ENCODE peak calls at places on chromosomes 12 and 14, in seven cellular contexts. O, B, C, S, M, N and X are unnamed samples.

GRCh38 chr12:121214855-121215745 is 5.2 kb downstream of the P2RX4 start:
- DNase-seq in O (no peak), B (no peak), C (peak; percentile 77), S (no peak), M (no peak), N (no peak), X (no peak)

GRCh38 chr14:85233756-85234545 is 296.0 kb upstream of the FLRT2 start:
- DNase-seq in O (no peak), B (no peak), C (peak; percentile 86), S (no peak), M (peak; percentile 77), N (no peak), X (no peak)

GRCh38 chr14:81453166-81453766 is 53.1 kb upstream of the STON2 start:
- DNase-seq in O (peak; percentile 70), B (no peak), C (peak; percentile 48), S (peak; percentile 38), M (no peak), N (no peak), X (no peak)

GRCh38 chr12:1505576-1505975 is 88.8 kb downstream of the FBXL14 start:
- DNase-seq in O (no peak), B (no peak), C (no peak), S (no peak), M (peak; percentile 42), N (no peak), X (no peak)

GRCh38 chr12:131095826-131096680 is 142.3 kb downstream of the ADGRD1 start:
- DNase-seq in O (no peak), B (no peak), C (no peak), S (no peak), M (no peak), N (no peak), X (peak; percentile 38)

GRCh38 chr12:3087758-3088157 is 10.6 kb downstream of the TSPAN9 start:
- DNase-seq in O (no peak), B (no peak), C (no peak), S (no peak), M (no peak), N (no peak), X (no peak)

GRCh38 chr14:101219896-101220703 is 316.6 kb upstream of the RTL1 start:
- DNase-seq in O (no peak), B (no peak), C (no peak), S (no peak), M (no peak), N (no peak), X (peak; percentile 15)

GRCh38 chr12:58309806-58310205 is 368.4 kb downstream of the ATP23 start:
- DNase-seq in O (no peak), B (no peak), C (peak; percentile 61), S (no peak), M (no peak), N (no peak), X (no peak)

GRCh38 chr12:94832780-94833760 is 170.4 kb downstream of the NDUFA12 start:
- DNase-seq in O (peak; percentile 40), B (peak; percentile 13), C (no peak), S (no peak), M (no peak), N (no peak), X (no peak)

GRCh38 chr12:20370001-20370381 is 1.7 kb downstream of the PDE3A start:
- DNase-seq in O (peak; percentile 42), B (no peak), C (no peak), S (no peak), M (no peak), N (no peak), X (no peak)

GRCh38 chr14:96165493-96166474 is 38.9 kb upstream of the BDKRB2 start:
- DNase-seq in O (no peak), B (no peak), C (no peak), S (no peak), M (peak; percentile 30), N (no peak), X (no peak)

GRCh38 chr14:40870252-40870651 is 736.4 kb upstream of the LRFN5 start:
- DNase-seq in O (no peak), B (no peak), C (no peak), S (no peak), M (no peak), N (no peak), X (no peak)

GRCh38 chr14:97277711-97278110 is 480.5 kb downstream of the VRK1 start:
- DNase-seq in O (no peak), B (no peak), C (no peak), S (no peak), M (no peak), N (no peak), X (no peak)

GRCh38 chr14:29741909-29742401 is 185.7 kb downstream of the PRKD1 start:
- DNase-seq in O (peak; percentile 44), B (no peak), C (no peak), S (no peak), M (no peak), N (no peak), X (peak; percentile 68)

GRCh38 chr14:34018564-34019244 is 67.8 kb upstream of the EGLN3 start:
- DNase-seq in O (peak; percentile 62), B (no peak), C (no peak), S (no peak), M (no peak), N (no peak), X (no peak)

GRCh38 chr12:6553051-6553868 is 2.6 kb downstream of the IFFO1 start:
- DNase-seq in O (peak; percentile 68), B (no peak), C (no peak), S (no peak), M (no peak), N (peak; percentile 61), X (peak; percentile 88)

GRCh38 chr12:124774462-124775167 is 89.0 kb downstream of the SCARB1 start:
- DNase-seq in O (peak; percentile 63), B (no peak), C (peak; percentile 87), S (no peak), M (no peak), N (no peak), X (peak; percentile 85)

GRCh38 chr14:55913324-55914035 is 204.7 kb upstream of the PELI2 start:
- DNase-seq in O (peak; percentile 53), B (no peak), C (no peak), S (no peak), M (no peak), N (no peak), X (no peak)

GRCh38 chr14:90567991-90568390 is 171.2 kb downstream of the CALM1 start:
- DNase-seq in O (no peak), B (no peak), C (no peak), S (no peak), M (no peak), N (no peak), X (no peak)

GRCh38 chr12:47231456-47231855 is 151.7 kb upstream of the AMIGO2 start:
- DNase-seq in O (no peak), B (no peak), C (no peak), S (no peak), M (no peak), N (no peak), X (no peak)

GRCh38 chr14:103091041-103091882 is 3.3 kb upstream of the EXOC3L4 start:
- DNase-seq in O (no peak), B (peak; percentile 94), C (no peak), S (peak; percentile 94), M (no peak), N (peak; percentile 76), X (no peak)

GRCh38 chr14:86541969-86542368 is 1012.0 kb downstream of the FLRT2 start:
- DNase-seq in O (no peak), B (no peak), C (no peak), S (no peak), M (no peak), N (no peak), X (no peak)

GRCh38 chr14:101604935-101605767 is 43.9 kb downstream of the DIO3 start:
- DNase-seq in O (no peak), B (no peak), C (no peak), S (no peak), M (peak; percentile 51), N (no peak), X (no peak)

DNA sequence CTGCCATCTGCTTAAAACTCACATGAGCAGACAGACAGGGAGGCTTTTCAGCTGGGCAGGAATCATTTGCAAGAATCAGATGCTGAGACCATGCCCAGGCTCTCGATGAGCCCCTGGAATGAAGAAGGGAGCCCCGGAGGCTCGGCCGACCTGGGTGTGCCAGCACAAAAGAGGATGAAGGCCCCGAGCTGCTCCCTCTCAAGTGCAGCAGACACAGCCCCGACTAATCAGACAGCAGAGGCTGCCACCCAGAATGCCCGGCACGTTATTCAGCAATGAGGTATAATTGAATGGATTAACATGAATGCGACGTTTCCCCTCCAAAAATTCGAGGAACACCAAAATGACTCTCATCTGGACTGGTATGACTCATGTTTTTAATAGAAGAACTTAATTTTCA is 58.9 kb downstream of the BCL11B start:
- DNase-seq in O (no peak), B (no peak), C (no peak), S (no peak), M (no peak), N (no peak), X (no peak)
- H3K27ac ChIP-seq in O (no peak overlapping the region), B (no peak overlapping the region), C (no peak overlapping the region), S (no peak overlapping the region), M (no peak overlapping the region), N (no peak overlapping the region), X (no peak overlapping the region)

GRCh38 chr12:30188602-30189326 is 405.0 kb upstream of the TMTC1 start:
- DNase-seq in O (no peak), B (no peak), C (no peak), S (no peak), M (no peak), N (no peak), X (no peak)
- TF ChIP-seq CTCF in O (no peak), B (no peak), C (no peak), S (no peak), M (no peak), N (no peak), X (no peak)

GRCh38 chr12:57192920-57193319 is 23.7 kb upstream of the NXPH4 start:
- DNase-seq in O (no peak), B (peak; percentile 68), C (no peak), S (no peak), M (no peak), N (no peak), X (no peak)
- H3K36me3 ChIP-seq in O (peaks cover 4% of the 10 kb centered on the region), B (peaks cover 5% of the 10 kb centered on the region), C (no peaks in the 10 kb centered on the region), S (no peaks in the 10 kb centered on the region), M (peaks cover 14% of the 10 kb centered on the region), N (peaks cover 97% of the 10 kb centered on the region), X (peaks cover 100% of the 10 kb centered on the region)

GRCh38 chr12:32021346-32021773 is 62.1 kb downstream of the RESF1 start:
- DNase-seq in O (no peak), B (no peak), C (no peak), S (no peak), M (no peak), N (no peak), X (no peak)

GRCh38 chr12:32012249-32012785 is 53.1 kb downstream of the RESF1 start:
- DNase-seq in O (no peak), B (no peak), C (no peak), S (no peak), M (no peak), N (no peak), X (no peak)

DNA sequence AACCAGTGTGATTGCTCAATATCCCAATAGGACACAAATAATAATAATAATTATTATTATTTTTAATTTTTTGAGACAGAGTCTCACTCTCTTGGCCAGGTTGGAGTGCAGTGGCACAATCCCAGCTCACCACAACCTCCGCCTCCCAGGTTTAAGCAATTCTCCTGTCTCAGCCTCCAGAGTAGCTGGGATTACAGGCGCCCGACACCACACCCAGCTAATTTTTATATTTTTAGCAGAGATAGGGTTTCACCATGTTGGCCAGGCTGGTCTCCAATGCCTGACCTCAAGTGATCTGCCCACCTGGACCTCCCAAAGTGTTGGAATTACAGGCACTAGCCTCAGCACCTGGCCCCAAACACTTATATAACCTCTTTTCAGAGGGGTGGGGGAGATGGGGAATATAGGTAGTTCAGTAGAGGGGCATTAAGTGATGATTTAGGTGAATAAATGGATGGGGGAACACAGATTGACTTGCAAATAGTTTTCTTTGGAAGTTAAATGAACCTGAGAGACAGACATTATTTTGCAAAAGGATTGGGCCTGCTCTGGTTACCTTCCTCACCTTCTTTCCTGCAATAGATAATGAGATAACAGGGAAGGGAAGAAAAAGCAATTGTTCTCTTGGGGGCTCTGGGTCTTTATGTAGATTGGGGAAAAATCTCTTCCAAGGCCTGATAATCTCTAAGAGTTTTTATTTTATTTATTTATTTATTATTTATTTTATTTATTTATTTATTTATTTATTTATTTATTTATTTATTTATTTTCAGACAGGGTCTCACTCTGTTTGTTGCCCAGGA is 57.7 kb downstream of the RESF1 start:
- DNase-seq in O (no peak), B (no peak), C (no peak), S (no peak), M (no peak), N (no peak), X (no peak)
- H3K27ac ChIP-seq in O (no peak overlapping the region), B (no peak overlapping the region), C (no peak overlapping the region), S (no peak overlapping the region), M (no peak overlapping the region), N (no peak overlapping the region), X (no peak overlapping the region)